ENCODE peak calls at places on chromosomes 7 and 10, in five cellular contexts. E is Panc1, P is MM.1S, A is heart left ventricle, K is cardiac fibroblast. W is an unnamed sample.

GRCh38 chr7:29039747-29040569 is 81.8 kb upstream of the TRIL start:
- DNase-seq in E (no peak), P (no peak), A (no peak), K (peak), W (no peak)

GRCh38 chr7:74234549-74234948 is 19.6 kb downstream of the RFC2 start:
- DNase-seq in E (no peak), P (no peak), A (no peak), K (no peak), W (no peak)

GRCh38 chr10:86178401-86179142 is 188.0 kb downstream of the GRID1 start:
- DNase-seq in E (no peak), P (no peak), A (no peak), K (peak), W (no peak)

GRCh38 chr7:132453825-132454224 is 122.4 kb downstream of the PLXNA4 start:
- DNase-seq in E (no peak), P (no peak), A (no peak), K (no peak), W (no peak)

GRCh38 chr7:126368-126767 is 66.0 kb upstream of the FAM20C start:
- DNase-seq in E (no peak), P (no peak), A (no peak), K (no peak), W (no peak)

GRCh38 chr7:47478017-47478344 is 103.9 kb downstream of the TNS3 start:
- DNase-seq in E (no peak), P (no peak), A (peak), K (peak), W (no peak)

GRCh38 chr7:82429408-82429807 is 14.2 kb downstream of the CACNA2D1 start:
- DNase-seq in E (no peak), P (no peak), A (no peak), K (no peak), W (no peak)

GRCh38 chr10:35096312-35096711 is 6.2 kb upstream of the CUL2 start:
- DNase-seq in E (no peak), P (no peak), A (no peak), K (no peak), W (no peak)

GRCh38 chr7:27113991-27114866 is 11.7 kb upstream of the HOXA2 start:
- DNase-seq in E (no peak), P (no peak), A (no peak), K (no peak), W (peak)

GRCh38 chr10:122557516-122557915 is 3.0 kb upstream of the DMBT1 start:
- DNase-seq in E (no peak), P (no peak), A (no peak), K (no peak), W (no peak)

GRCh38 chr7:72622532-72622931 is 205.5 kb downstream of the TYW1B start:
- DNase-seq in E (no peak), P (no peak), A (no peak), K (no peak), W (no peak)

GRCh38 chr7:110309941-110310340 is 781.0 kb upstream of the LRRN3 start:
- DNase-seq in E (no peak), P (no peak), A (no peak), K (no peak), W (no peak)

GRCh38 chr7:11833431-11833830 is 1.4 kb upstream of the THSD7A start:
- DNase-seq in E (no peak), P (no peak), A (no peak), K (no peak), W (no peak)

GRCh38 chr7:37732253-37732652 is 48.7 kb downstream of the GPR141 start:
- DNase-seq in E (peak), P (peak), A (peak), K (peak), W (peak)

GRCh38 chr10:84159076-84159475 is 14.5 kb upstream of the GPR15LG start:
- DNase-seq in E (no peak), P (no peak), A (no peak), K (no peak), W (no peak)

GRCh38 chr10:112160834-112161233 is 22.7 kb downstream of the GPAM start:
- DNase-seq in E (no peak), P (no peak), A (no peak), K (no peak), W (no peak)

GRCh38 chr10:21181451-21181850 is 284.3 kb upstream of the NEBL start:
- DNase-seq in E (no peak), P (no peak), A (no peak), K (no peak), W (no peak)

GRCh38 chr7:158746957-158747356 is 42.4 kb upstream of the NCAPG2 start:
- DNase-seq in E (no peak), P (no peak), A (no peak), K (no peak), W (no peak)

GRCh38 chr10:93589648-93590562 is 11.1 kb downstream of the RBP4 start:
- DNase-seq in E (no peak), P (no peak), A (no peak), K (no peak), W (no peak)

GRCh38 chr10:52631146-52631545 is 141.4 kb downstream of the MBL2 start:
- DNase-seq in E (no peak), P (no peak), A (no peak), K (no peak), W (no peak)

GRCh38 chr10:61964059-61964709 is 62.7 kb downstream of the ARID5B start:
- DNase-seq in E (no peak), P (peak), A (no peak), K (no peak), W (no peak)

GRCh38 chr10:33803248-33803647 is 468.8 kb upstream of the NRP1 start:
- DNase-seq in E (no peak), P (no peak), A (no peak), K (peak), W (no peak)

GRCh38 chr7:115838829-115839228 is 191.7 kb downstream of the TFEC start:
- DNase-seq in E (no peak), P (no peak), A (no peak), K (no peak), W (no peak)

GRCh38 chr10:132403511-132404168 is 6.6 kb downstream of the PWWP2B start:
- DNase-seq in E (no peak), P (no peak), A (peak), K (no peak), W (peak)

GRCh38 chr7:3942778-3943177 is 641.7 kb downstream of the SDK1 start:
- DNase-seq in E (no peak), P (no peak), A (no peak), K (no peak), W (no peak)

GRCh38 chr7:149670288-149670687 is 103.1 kb downstream of the ZNF467 start:
- DNase-seq in E (no peak), P (no peak), A (peak), K (peak), W (no peak)

GRCh38 chr7:26625286-26625685 is 239.1 kb downstream of the SKAP2 start:
- DNase-seq in E (no peak), P (no peak), A (no peak), K (no peak), W (no peak)

GRCh38 chr7:100248483-100248882 is 28.7 kb downstream of the PVRIG start:
- DNase-seq in E (no peak), P (no peak), A (no peak), K (no peak), W (no peak)

DNA sequence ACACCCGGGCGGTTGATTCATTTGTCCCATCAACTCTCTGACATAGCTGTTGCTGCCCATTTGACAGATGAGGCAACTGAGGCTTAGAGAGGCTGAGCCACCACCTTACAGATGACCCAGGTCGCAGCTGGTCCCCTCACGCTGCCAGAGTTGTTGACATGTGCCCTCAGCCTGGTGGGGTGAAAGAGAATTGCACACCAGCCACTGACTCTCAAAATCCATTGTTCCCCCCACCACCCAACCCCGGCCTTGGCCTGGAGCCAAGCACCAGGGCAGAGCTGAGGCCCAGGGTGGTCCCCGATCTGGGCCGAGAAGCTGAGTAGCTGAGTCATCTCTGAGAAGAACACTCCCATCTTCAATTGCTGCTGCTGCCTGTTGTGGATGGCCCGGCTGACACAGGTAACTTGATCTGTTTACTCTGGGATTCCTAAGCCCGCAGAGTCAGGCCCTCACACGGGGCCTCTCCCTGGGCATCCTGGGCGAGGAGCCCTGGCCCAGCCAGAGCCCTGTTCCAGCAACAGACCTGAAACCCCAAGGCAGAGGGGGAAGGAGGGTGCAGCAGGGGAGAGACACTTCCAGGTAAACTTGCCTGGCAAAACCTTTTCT is 27.5 kb downstream of the PVRIG start:
- DNase-seq in E (peak), P (no peak), A (no peak), K (peak), W (peak)
- TF ChIP-seq CTCF in E (no peak), P (no peak), A (no peak), K (no peak), W (peak)

DNA sequence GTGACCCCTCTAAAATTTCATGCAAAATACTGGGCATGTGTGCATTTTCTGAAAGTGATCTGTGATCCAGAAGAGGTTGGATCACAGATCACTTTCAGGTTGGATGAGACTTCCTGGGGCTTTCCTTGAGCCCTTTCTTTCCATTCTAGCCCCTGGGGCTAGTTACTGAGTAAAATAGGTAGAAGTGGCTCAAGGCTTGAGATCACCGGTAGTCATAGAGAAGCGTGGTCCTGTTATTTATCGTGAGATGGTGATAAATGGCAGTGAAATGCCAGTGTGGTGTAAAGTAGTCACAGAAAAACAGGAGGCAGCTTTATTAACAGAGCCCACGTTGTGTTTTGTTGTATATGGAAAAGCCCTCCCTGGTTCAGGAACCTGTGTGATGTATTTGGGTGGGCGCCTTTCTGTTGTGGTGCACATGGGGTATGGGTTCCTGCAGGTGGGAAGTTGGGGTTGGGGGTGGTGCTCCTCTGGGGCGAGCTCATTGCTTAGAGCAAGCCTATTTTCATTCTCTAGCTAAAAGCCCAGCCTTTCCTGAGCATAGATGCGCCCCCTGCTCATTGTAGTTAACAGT is 34.0 kb upstream of the SH2D4B start:
- DNase-seq in E (no peak), P (no peak), A (no peak), K (no peak), W (no peak)
- TF ChIP-seq CTCF in E (no peak), P (no peak), A (no peak), K (no peak), W (no peak)

DNA sequence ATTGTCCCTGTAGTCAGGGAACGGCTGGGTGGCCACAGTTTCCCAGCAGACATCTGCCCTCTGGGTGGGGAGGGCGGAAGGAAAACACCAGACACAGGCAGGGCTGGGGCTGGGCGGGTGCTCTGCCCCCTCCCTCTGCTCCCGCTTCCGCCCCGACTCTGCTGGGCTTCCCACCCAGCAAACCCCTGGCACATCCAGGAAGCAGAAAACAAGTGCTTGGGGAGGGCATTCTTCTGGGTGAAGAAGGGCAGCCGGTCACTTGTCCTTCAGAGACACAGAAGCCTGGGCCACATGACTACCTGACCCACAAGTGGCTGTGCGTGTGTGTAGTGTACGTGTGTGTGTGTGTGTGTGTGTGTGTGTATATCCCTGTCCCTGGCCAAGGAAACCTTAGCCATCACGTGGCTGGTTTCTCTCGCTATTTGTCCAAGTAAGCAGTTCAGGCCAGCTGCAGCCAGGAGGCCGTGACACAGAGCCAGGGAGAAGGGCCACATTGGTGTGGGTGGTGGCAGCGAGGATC is 77.9 kb downstream of the ZMIZ1 start:
- DNase-seq in E (no peak), P (no peak), A (peak), K (no peak), W (peak)
- TF ChIP-seq CTCF in E (no peak), P (no peak), A (peak), K (no peak), W (peak)

DNA sequence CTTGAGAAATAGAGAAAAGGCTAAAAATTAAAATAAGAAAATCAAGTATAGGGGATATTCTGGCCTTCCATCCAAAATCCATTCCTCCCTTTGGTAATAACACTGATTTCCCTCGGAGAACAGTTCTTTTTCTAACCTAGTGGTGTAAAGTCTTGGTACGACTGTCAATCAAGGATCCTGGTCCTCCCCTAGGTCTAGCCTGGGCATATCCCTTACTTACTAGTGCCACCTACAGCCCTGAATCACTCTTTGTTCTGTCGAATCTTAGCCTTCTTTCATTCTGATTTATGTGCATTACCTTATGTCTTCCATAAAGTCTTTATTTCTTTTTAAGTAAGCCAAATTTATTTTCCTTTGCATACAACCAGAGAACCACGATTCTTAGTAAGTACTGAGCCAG is 298.7 kb upstream of the LRRTM3 start:
- DNase-seq in E (peak), P (peak), A (no peak), K (no peak), W (no peak)
- TF ChIP-seq CTCF in E (peak), P (peak), A (peak), K (peak), W (no peak)

DNA sequence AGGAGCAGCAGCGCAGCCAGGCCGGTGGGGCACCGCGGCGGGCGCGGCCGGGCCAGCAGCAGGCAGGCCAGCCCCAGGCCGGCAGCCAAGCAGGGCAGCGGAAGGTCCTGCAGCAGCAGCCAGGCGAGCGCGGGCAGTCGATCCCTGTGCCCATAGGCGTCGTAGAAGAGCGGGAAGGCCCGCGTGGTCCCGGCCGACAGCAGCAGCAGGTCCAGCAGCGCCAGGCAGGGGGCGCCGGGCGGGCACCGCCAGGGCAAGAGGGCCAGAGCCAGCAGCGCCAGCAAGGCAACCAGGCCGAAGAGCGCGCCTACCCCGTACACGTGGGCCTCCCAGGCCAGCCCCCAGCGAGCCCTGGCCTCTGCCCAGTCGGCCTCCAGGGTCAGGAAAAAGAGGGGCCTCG is 8.4 kb upstream of the RBM28 start:
- DNase-seq in E (no peak), P (no peak), A (peak), K (peak), W (peak)
- TF ChIP-seq CTCF in E (no peak), P (peak), A (peak), K (peak), W (peak)

GRCh38 chr10:71270301-71270777 is 48.7 kb upstream of the SLC29A3 start:
- DNase-seq in E (peak), P (peak), A (no peak), K (peak), W (no peak)
- TF ChIP-seq CTCF in E (peak), P (peak), A (peak), K (peak), W (peak)

DNA sequence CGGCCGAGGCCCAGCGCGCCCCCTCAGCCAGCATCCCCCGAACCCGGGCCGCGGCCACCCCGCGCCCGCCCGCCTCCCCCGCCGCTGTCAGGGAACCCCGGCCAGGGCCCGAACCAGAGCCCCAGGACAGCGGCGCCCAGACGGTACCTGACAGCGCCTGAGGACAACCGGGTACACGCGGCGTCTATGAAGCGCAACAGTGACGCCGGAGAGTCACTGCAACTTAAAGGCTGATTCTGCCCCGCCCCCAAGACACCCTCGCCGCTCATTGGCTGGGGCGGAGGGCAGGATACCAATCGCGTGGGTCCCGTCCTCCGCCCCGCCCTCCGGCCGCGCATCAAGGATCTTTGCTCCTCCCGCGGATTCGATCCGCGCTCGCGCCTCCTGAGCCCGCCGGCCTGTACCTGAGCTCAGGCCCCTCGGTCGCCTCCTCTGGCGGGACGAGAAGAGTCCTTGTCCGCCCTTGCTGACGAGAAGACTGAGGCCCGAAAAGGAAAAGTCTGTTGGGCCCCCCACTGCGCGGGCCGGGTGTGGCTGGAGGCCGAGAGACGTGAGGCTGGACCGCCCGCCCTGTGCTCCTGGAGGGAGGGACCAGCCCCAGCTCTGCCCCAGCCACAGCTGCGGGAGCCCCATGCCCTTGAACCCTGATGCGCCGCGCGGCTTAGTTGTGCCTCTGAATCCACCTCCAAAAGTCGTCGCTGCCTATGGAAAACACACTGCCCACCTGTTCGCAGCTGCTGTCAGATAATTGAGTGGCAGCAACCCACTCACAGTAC is at the start of gene OAT:
- DNase-seq in E (peak), P (peak), A (peak), K (peak), W (peak)
- TF ChIP-seq CTCF in E (no peak), P (peak), A (no peak), K (no peak), W (no peak)

GRCh38 chr7:33742521-33742920 is 162.8 kb upstream of the BMPER start:
- DNase-seq in E (no peak), P (no peak), A (no peak), K (peak), W (no peak)

GRCh38 chr7:33743594-33743993 is 161.7 kb upstream of the BMPER start:
- DNase-seq in E (no peak), P (no peak), A (no peak), K (peak), W (peak)

GRCh38 chr7:33742999-33743587 is 162.2 kb upstream of the BMPER start:
- DNase-seq in E (no peak), P (no peak), A (no peak), K (no peak), W (no peak)

GRCh38 chr7:33745934-33746333 is 159.4 kb upstream of the BMPER start:
- DNase-seq in E (no peak), P (no peak), A (no peak), K (peak), W (no peak)

DNA sequence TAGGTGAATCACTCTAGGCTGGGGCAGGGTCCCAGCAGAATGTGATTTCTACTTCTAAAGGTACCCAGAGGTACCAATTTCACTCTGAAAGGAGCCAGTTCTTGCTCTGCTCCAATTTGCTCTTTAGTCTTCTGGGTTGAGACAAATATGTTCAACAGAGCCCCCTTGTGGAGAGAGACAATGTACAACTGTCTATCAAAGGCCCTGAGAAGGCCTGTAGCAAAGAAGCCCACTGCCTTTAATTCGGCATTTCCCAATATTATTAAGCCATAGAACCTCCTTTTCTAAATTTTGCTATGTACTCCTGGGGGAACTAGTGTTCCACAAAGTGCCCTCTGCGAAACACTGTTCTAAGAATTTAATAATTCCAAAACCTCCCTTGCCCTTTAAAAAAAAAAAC is 161.0 kb upstream of the BMPER start:
- DNase-seq in E (no peak), P (peak), A (no peak), K (peak), W (no peak)
- TF ChIP-seq CTCF in E (peak), P (peak), A (peak), K (peak), W (peak)